ENCODE peak calls at places on chromosomes 1 and 21, in six cellular contexts. D is K562, F is GM12878, X is H1, G is HCT116, U is HepG2. P is an unnamed sample. For H3K4me1, the result is how much of the 10 kb centered on the place peaks cover.

GRCh38 chr1:206496131-206496793 is 11.1 kb upstream of the RASSF5 start:
- DNase-seq in D (no peak), F (no peak), X (no peak), G (no peak), U (no peak), P (no peak)

GRCh38 chr1:80924290-80924689 is 876.4 kb upstream of the ADGRL2 start:
- DNase-seq in D (no peak), F (no peak), X (no peak), G (no peak), U (no peak), P (no peak)

GRCh38 chr1:214476958-214477870 is 74.2 kb downstream of the PTPN14 start:
- DNase-seq in D (no peak), F (no peak), X (no peak), G (no peak), U (no peak), P (no peak)

GRCh38 chr1:119827010-119827409 is 15.8 kb upstream of the REG4 start:
- DNase-seq in D (peak), F (no peak), X (no peak), G (no peak), U (no peak), P (no peak)

GRCh38 chr1:205287723-205288122 is 33.8 kb downstream of the NUAK2 start:
- DNase-seq in D (no peak), F (no peak), X (no peak), G (no peak), U (no peak), P (no peak)

GRCh38 chr1:109299087-109299983 is 7.5 kb downstream of the MYBPHL start:
- DNase-seq in D (no peak), F (no peak), X (no peak), G (no peak), U (peak), P (no peak)

GRCh38 chr1:108661030-108661609 is at the start of gene HENMT1:
- DNase-seq in D (no peak), F (peak), X (peak), G (no peak), U (no peak), P (peak)

GRCh38 chr1:113899101-113899500 is 5.5 kb downstream of the AP4B1 start:
- DNase-seq in D (no peak), F (no peak), X (no peak), G (no peak), U (no peak), P (no peak)

GRCh38 chr21:44500111-44500510 is 39.9 kb downstream of the KRTAP10-1 start:
- DNase-seq in D (no peak), F (no peak), X (no peak), G (no peak), U (no peak), P (no peak)

GRCh38 chr1:236016782-236017400 is 48.0 kb downstream of the NID1 start:
- DNase-seq in D (no peak), F (no peak), X (no peak), G (no peak), U (no peak), P (no peak)

GRCh38 chr1:205907794-205908193 is 35.5 kb downstream of the SLC26A9 start:
- DNase-seq in D (peak), F (no peak), X (no peak), G (peak), U (no peak), P (peak)

GRCh38 chr1:178539291-178539690 is 26.4 kb downstream of the TEX35 start:
- DNase-seq in D (no peak), F (no peak), X (no peak), G (no peak), U (no peak), P (no peak)

GRCh38 chr1:7403265-7404045 is 367.6 kb upstream of the VAMP3 start:
- DNase-seq in D (no peak), F (peak), X (no peak), G (no peak), U (no peak), P (no peak)

GRCh38 chr1:234726359-234726836 is 116.4 kb upstream of the IRF2BP2 start:
- DNase-seq in D (no peak), F (no peak), X (no peak), G (no peak), U (no peak), P (no peak)

GRCh38 chr1:51264470-51264869 is 28.4 kb downstream of the RNF11 start:
- DNase-seq in D (no peak), F (no peak), X (no peak), G (peak), U (no peak), P (no peak)

GRCh38 chr21:22062472-22063139 is 1064.4 kb downstream of the NCAM2 start:
- DNase-seq in D (no peak), F (no peak), X (no peak), G (no peak), U (no peak), P (no peak)

GRCh38 chr1:204190212-204191211 is 5.8 kb downstream of the KISS1 start:
- DNase-seq in D (peak), F (no peak), X (no peak), G (no peak), U (peak), P (no peak)

GRCh38 chr1:171422489-171422888 is 62.8 kb upstream of the PRRC2C start:
- DNase-seq in D (no peak), F (no peak), X (no peak), G (no peak), U (no peak), P (no peak)

GRCh38 chr1:235023197-235024044 is 105.2 kb downstream of the TOMM20 start:
- DNase-seq in D (no peak), F (peak), X (no peak), G (no peak), U (no peak), P (peak)

GRCh38 chr1:118589486-118589885 is 398.7 kb downstream of the TBX15 start:
- DNase-seq in D (no peak), F (no peak), X (no peak), G (no peak), U (no peak), P (peak)

GRCh38 chr1:150582371-150582770 is 3.0 kb upstream of the MCL1 start:
- DNase-seq in D (no peak), F (no peak), X (no peak), G (no peak), U (no peak), P (no peak)

GRCh38 chr1:6208723-6209660 is 3.1 kb downstream of the RNF207 start:
- DNase-seq in D (peak), F (no peak), X (no peak), G (no peak), U (no peak), P (no peak)

GRCh38 chr1:211327341-211327921 is 798 bp downstream of the TRAF5 start:
- DNase-seq in D (no peak), F (no peak), X (no peak), G (no peak), U (no peak), P (peak)

GRCh38 chr1:30919025-30919881 is 10.7 kb upstream of the SDC3 start:
- DNase-seq in D (peak), F (no peak), X (no peak), G (no peak), U (no peak), P (no peak)

GRCh38 chr1:26044971-26045711 is 777 bp downstream of the SLC30A2 start:
- DNase-seq in D (peak), F (no peak), X (no peak), G (no peak), U (no peak), P (no peak)

GRCh38 chr1:225461533-225462428 is 33.9 kb upstream of the LBR start:
- DNase-seq in D (no peak), F (no peak), X (no peak), G (no peak), U (no peak), P (no peak)

GRCh38 chr1:4616831-4617465 is 37.5 kb upstream of the AJAP1 start:
- DNase-seq in D (no peak), F (no peak), X (no peak), G (no peak), U (no peak), P (no peak)

DNA sequence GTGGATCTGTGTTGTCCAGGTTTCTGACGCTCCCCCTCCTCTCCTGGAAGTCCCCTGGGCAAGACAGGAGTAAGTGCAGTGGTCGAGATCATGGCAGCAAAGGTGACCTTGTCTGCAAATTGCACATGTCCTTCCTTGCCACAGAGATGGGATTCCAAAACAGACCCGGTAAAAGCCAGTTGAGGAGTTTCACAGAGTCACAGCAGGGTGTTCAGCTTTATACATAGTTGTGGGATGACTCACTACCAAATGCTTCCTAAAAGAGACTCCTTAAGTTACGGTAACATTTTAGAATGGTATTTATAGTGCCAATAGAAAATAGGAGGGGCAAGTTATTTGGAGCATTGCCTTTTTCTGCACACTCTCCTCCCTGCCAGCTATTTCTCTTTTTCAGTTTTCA is 114.7 kb downstream of the TGFB2 start:
- DNase-seq in D (no peak), F (no peak), X (peak), G (peak), U (peak), P (peak)
- TF ChIP-seq ZNF274 in D (no peak), F (no peak), X (no peak), G (no peak), U (no peak), P (no peak)

GRCh38 chr1:23555225-23555801 is 4.0 kb downstream of the ID3 start:
- DNase-seq in D (no peak), F (no peak), X (no peak), G (no peak), U (no peak), P (no peak)

GRCh38 chr1:23554481-23555224 is 4.6 kb downstream of the ID3 start:
- DNase-seq in D (peak), F (no peak), X (no peak), G (peak), U (peak), P (no peak)

GRCh38 chr1:23555949-23556640 is 3.2 kb downstream of the ID3 start:
- DNase-seq in D (no peak), F (no peak), X (peak), G (peak), U (peak), P (peak)

GRCh38 chr1:23553206-23553895 is 6.0 kb downstream of the ID3 start:
- DNase-seq in D (no peak), F (no peak), X (no peak), G (no peak), U (no peak), P (no peak)

DNA sequence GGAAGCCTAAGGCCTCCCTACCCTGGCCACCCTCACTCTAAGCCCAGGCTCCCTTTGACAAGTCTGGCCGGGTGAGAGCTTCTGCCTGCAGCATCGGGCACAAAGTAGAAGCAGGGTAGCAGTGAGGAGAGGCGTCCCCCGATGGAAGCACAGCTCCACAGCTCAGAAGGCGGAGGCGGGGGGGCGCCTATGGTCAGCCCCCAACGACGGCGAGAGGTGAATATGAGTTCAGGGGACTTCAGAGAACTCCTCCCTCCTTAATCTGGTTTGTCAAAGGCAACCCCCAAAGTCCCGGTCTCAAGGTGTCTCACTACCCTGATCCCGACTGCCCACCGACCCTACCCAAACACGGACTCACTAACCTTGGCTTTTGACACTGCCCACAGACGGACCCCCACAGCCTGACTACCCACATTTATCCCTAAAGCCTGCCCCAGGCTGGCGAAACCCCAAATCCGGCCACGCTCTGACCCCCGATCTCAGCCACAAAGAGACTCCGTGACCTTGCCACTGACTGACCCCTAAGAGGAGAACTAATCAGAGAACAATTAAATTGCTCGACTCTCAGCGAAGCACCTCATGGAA is 5.3 kb downstream of the ID3 start:
- DNase-seq in D (peak), F (no peak), X (no peak), G (no peak), U (no peak), P (no peak)
- H3K4me1 ChIP-seq in D (half or more), F (under half), X (under half), G (under half), U (half or more), P (under half)

DNA sequence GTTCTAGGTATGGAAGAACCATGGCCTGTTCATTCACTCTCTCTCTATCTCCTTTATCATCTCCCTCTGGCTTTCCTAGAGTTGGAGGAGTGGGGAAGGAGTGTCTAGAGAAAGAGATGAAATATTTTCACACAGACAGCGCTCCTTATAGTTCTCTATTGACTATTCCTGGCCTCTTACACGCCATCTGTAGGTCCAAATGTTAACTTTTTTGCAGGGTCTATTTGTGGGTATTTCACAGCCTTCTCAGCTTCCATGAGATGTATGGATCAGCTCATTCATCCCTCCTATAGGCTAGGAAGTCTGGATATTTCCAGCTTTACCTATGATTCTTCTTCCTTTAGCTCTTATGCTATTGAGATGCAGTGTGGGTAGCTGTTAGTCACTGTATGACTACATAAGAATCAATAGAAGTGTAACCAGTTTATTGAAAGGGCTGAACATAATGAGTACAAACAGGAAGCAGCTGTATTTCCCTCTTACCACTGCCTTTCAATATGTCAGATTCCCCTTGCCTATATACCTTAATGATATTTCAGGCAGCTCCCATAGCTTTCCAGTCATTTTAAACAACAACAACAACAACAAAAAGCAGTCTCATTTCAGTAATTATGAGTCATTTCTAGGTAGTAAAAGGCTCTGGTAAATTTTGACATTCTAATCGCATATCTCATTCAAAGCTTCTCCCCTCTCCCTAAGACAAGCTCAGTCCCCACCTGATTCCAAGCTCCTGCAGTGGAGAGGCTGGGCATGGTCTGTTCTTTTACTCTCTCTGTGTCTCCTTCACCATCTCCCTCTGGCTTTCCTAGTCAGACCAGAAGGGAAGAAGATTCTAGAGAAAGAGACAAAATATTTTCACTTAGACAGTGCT is 149.5 kb downstream of the TTLL7 start:
- DNase-seq in D (no peak), F (no peak), X (no peak), G (no peak), U (no peak), P (no peak)
- TF ChIP-seq ZNF274 in D (no peak), F (no peak), X (no peak), G (no peak), U (no peak), P (no peak)

DNA sequence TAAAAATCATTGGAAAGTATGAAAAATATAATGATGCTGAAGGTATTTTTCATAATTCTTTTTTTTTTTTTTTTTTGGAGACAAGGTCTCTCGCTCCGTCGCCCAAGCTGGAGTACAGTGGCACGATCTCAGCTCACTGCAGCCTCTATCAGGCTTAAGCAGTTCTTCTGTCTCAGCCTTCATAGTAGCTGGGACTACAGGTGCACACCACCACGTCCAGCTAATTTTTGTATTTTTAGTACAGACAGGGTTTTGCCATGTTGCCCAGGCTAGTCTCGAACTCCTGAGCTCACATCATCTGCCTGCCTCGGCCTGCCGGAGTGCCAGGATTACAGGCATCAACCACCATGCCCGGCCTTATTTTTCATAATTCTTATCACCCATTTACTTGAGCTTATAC is 13.3 kb downstream of the SMAP2 start:
- DNase-seq in D (no peak), F (no peak), X (no peak), G (no peak), U (no peak), P (no peak)
- H3K4me1 ChIP-seq in D (half or more), F (half or more), X (under half), G (under half), U (half or more), P (under half)

GRCh38 chr21:45581322-45581712 is 39.1 kb upstream of the SLC19A1 start:
- DNase-seq in D (no peak), F (no peak), X (no peak), G (no peak), U (no peak), P (no peak)

GRCh38 chr21:45580181-45580575 is 37.9 kb upstream of the SLC19A1 start:
- DNase-seq in D (no peak), F (no peak), X (no peak), G (no peak), U (no peak), P (no peak)

GRCh38 chr21:45579383-45580180 is 37.3 kb upstream of the SLC19A1 start:
- DNase-seq in D (no peak), F (no peak), X (no peak), G (no peak), U (no peak), P (no peak)

GRCh38 chr21:45582128-45582527 is 39.9 kb upstream of the SLC19A1 start:
- DNase-seq in D (no peak), F (no peak), X (no peak), G (no peak), U (no peak), P (no peak)

GRCh38 chr21:45580576-45581321 is 38.5 kb upstream of the SLC19A1 start:
- DNase-seq in D (no peak), F (no peak), X (no peak), G (no peak), U (no peak), P (no peak)
- TF ChIP-seq ZNF274 in D (no peak), F (no peak), X (no peak), G (no peak), U (no peak), P (no peak)

GRCh38 chr1:36583080-36583479 is 100.4 kb upstream of the CSF3R start:
- DNase-seq in D (no peak), F (no peak), X (no peak), G (no peak), U (no peak), P (no peak)
- H3K4me1 ChIP-seq in D (under half), F (under half), X (under half), G (under half), U (under half), P (under half)

GRCh38 chr1:61052393-61053280 is 29.7 kb upstream of the NFIA start:
- DNase-seq in D (no peak), F (no peak), X (no peak), G (no peak), U (no peak), P (no peak)
- TF ChIP-seq ZNF274 in D (no peak), F (no peak), X (no peak), G (no peak), U (no peak), P (no peak)

GRCh38 chr1:24110642-24111263 is 1.2 kb downstream of the MYOM3 start:
- DNase-seq in D (no peak), F (no peak), X (no peak), G (no peak), U (no peak), P (no peak)

GRCh38 chr1:24109166-24109483 is 2.8 kb downstream of the MYOM3 start:
- DNase-seq in D (no peak), F (no peak), X (no peak), G (no peak), U (no peak), P (no peak)

GRCh38 chr1:24109686-24110475 is 2.1 kb downstream of the MYOM3 start:
- DNase-seq in D (no peak), F (no peak), X (no peak), G (no peak), U (no peak), P (no peak)

GRCh38 chr1:24107462-24108225 is 4.3 kb downstream of the MYOM3 start:
- DNase-seq in D (no peak), F (no peak), X (no peak), G (peak), U (no peak), P (no peak)

DNA sequence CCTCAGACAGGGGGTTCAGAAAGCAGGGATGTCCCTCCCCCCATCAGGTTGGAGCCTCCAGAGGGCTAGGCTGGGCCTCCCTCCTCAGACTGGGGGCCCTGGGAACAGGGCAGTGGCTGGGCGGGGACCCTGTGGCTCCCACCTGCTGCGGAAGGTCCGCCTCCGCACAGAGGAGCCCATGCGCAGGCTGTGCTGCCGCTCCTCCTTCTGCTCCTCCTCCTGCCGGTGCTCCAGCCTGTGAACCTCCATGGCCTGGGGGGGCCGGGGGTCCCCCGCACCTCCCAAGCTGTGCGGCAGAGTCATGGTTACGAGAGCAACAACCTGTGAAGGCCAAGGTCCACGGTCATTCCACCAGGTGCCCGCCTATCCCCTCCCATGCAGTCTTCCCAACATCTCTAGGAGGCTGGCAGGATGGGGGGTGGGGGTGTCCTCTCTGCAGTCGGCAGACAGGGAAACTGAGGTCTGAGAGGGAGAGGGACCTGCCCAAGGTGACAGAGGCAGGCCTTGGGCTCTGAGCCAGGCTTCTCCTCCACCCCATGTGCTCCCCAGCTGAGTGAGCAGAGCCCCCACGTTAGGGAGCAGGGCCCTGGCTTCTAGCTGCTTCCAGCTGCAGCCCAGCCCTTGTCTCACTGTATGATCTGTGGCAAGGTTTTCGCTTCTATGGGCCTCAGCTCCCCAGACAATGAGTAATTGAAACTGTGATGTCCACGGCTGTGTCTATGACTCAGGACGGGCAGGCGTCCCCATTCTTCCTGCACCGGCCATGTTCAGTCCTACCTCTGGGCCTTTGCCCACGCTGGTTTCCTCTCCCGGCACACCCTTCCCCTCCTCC is 3.4 kb downstream of the MYOM3 start:
- DNase-seq in D (peak), F (no peak), X (no peak), G (peak), U (peak), P (no peak)
- H3K4me1 ChIP-seq in D (under half), F (under half), X (under half), G (under half), U (half or more), P (under half)

P was measured in NT2/D1.